ENCODE peak calls at places on chromosome 13, in six cellular contexts. One of them, this sample, is unnamed.

GRCh38 chr13:112161441-112162301 is 94.7 kb downstream of the SOX1 start:
- DNase-seq in ovary: no peak
- DNase-seq in fibroblast of pulmonary artery: no peak
- DNase-seq in WERI-Rb-1: no peak
- DNase-seq in stomach: no peak
- DNase-seq in AG04450: no peak
- DNase-seq in this sample: no peak

GRCh38 chr13:58953638-58954037 is 1210.1 kb downstream of the DIAPH3 start:
- DNase-seq in ovary: no peak
- DNase-seq in fibroblast of pulmonary artery: no peak
- DNase-seq in WERI-Rb-1: no peak
- DNase-seq in stomach: no peak
- DNase-seq in AG04450: no peak
- DNase-seq in this sample: peak

GRCh38 chr13:50524540-50524939 is 319.0 kb downstream of the DLEU7 start:
- DNase-seq in ovary: no peak
- DNase-seq in fibroblast of pulmonary artery: no peak
- DNase-seq in WERI-Rb-1: no peak
- DNase-seq in stomach: no peak
- DNase-seq in AG04450: no peak
- DNase-seq in this sample: no peak

GRCh38 chr13:67619987-67620386 is 389.9 kb upstream of the PCDH9 start:
- DNase-seq in ovary: no peak
- DNase-seq in fibroblast of pulmonary artery: no peak
- DNase-seq in WERI-Rb-1: no peak
- DNase-seq in stomach: no peak
- DNase-seq in AG04450: peak
- DNase-seq in this sample: peak

GRCh38 chr13:80000679-80001509 is 340.0 kb downstream of the SPRY2 start:
- DNase-seq in ovary: no peak
- DNase-seq in fibroblast of pulmonary artery: no peak
- DNase-seq in WERI-Rb-1: no peak
- DNase-seq in stomach: no peak
- DNase-seq in AG04450: no peak
- DNase-seq in this sample: no peak

GRCh38 chr13:106145997-106146864 is 389.2 kb downstream of the EFNB2 start:
- DNase-seq in ovary: no peak
- DNase-seq in fibroblast of pulmonary artery: no peak
- DNase-seq in WERI-Rb-1: no peak
- DNase-seq in stomach: no peak
- DNase-seq in AG04450: no peak
- DNase-seq in this sample: no peak

GRCh38 chr13:63463782-63464610 is 2048.3 kb upstream of the PCDH20 start:
- DNase-seq in ovary: no peak
- DNase-seq in fibroblast of pulmonary artery: no peak
- DNase-seq in WERI-Rb-1: no peak
- DNase-seq in stomach: no peak
- DNase-seq in AG04450: no peak
- DNase-seq in this sample: no peak

GRCh38 chr13:74966814-74967213 is 515.2 kb downstream of the TBC1D4 start:
- DNase-seq in ovary: no peak
- DNase-seq in fibroblast of pulmonary artery: peak
- DNase-seq in WERI-Rb-1: no peak
- DNase-seq in stomach: no peak
- DNase-seq in AG04450: no peak
- DNase-seq in this sample: no peak

GRCh38 chr13:24033527-24034302 is 126.8 kb upstream of the SPATA13 start:
- DNase-seq in ovary: no peak
- DNase-seq in fibroblast of pulmonary artery: peak
- DNase-seq in WERI-Rb-1: no peak
- DNase-seq in stomach: no peak
- DNase-seq in AG04450: peak
- DNase-seq in this sample: peak

GRCh38 chr13:40060318-40061007 is 405.0 kb downstream of the COG6 start:
- DNase-seq in ovary: peak
- DNase-seq in fibroblast of pulmonary artery: peak
- DNase-seq in WERI-Rb-1: no peak
- DNase-seq in stomach: peak
- DNase-seq in AG04450: no peak
- DNase-seq in this sample: peak

GRCh38 chr13:102903659-102904407 is 58.0 kb downstream of the ERCC5 start:
- DNase-seq in ovary: no peak
- DNase-seq in fibroblast of pulmonary artery: peak
- DNase-seq in WERI-Rb-1: no peak
- DNase-seq in stomach: no peak
- DNase-seq in AG04450: no peak
- DNase-seq in this sample: no peak

GRCh38 chr13:107069107-107069776 is 501.3 kb upstream of the ARGLU1 start:
- DNase-seq in ovary: no peak
- DNase-seq in fibroblast of pulmonary artery: no peak
- DNase-seq in WERI-Rb-1: no peak
- DNase-seq in stomach: no peak
- DNase-seq in AG04450: no peak
- DNase-seq in this sample: no peak

GRCh38 chr13:75596657-75597182 is 39.4 kb upstream of the LMO7 start:
- DNase-seq in ovary: no peak
- DNase-seq in fibroblast of pulmonary artery: no peak
- DNase-seq in WERI-Rb-1: no peak
- DNase-seq in stomach: no peak
- DNase-seq in AG04450: no peak
- DNase-seq in this sample: no peak

GRCh38 chr13:95536629-95537241 is 15.8 kb upstream of the CLDN10 start:
- DNase-seq in ovary: no peak
- DNase-seq in fibroblast of pulmonary artery: peak
- DNase-seq in WERI-Rb-1: no peak
- DNase-seq in stomach: no peak
- DNase-seq in AG04450: no peak
- DNase-seq in this sample: no peak

GRCh38 chr13:112651306-112651705 is 38.5 kb upstream of the ATP11A start:
- DNase-seq in ovary: no peak
- DNase-seq in fibroblast of pulmonary artery: peak
- DNase-seq in WERI-Rb-1: no peak
- DNase-seq in stomach: no peak
- DNase-seq in AG04450: no peak
- DNase-seq in this sample: no peak

GRCh38 chr13:100818706-100819105 is 144.1 kb upstream of the TMTC4 start:
- DNase-seq in ovary: no peak
- DNase-seq in fibroblast of pulmonary artery: no peak
- DNase-seq in WERI-Rb-1: no peak
- DNase-seq in stomach: peak
- DNase-seq in AG04450: no peak
- DNase-seq in this sample: no peak

GRCh38 chr13:80141114-80141849 is 199.6 kb downstream of the SPRY2 start:
- DNase-seq in ovary: peak
- DNase-seq in fibroblast of pulmonary artery: peak
- DNase-seq in WERI-Rb-1: no peak
- DNase-seq in stomach: peak
- DNase-seq in AG04450: peak
- DNase-seq in this sample: peak

GRCh38 chr13:27919934-27920676 is at the start of gene PDX1:
- DNase-seq in ovary: no peak
- DNase-seq in fibroblast of pulmonary artery: no peak
- DNase-seq in WERI-Rb-1: peak
- DNase-seq in stomach: peak
- DNase-seq in AG04450: no peak
- DNase-seq in this sample: no peak

DNA sequence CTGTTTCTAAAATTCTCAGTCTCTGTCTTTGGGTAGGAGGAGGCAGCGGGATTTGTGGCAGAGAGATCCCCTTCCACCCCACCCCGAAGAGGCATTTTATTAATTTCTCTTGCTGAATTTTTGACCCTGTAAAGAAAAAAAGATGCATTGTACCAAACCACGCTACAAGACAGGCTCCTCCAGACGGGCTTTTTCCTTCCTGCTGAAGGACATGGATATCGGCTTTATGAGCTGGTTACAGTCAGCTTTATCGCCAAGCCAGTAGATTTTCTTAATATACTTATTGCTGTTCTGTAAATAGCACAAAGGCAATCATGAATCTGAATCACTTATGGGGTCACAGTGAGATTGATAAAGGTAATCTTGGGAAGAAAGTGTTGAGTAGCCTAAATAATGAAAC is 24.5 kb downstream of the MBNL2 start:
- DNase-seq in ovary: no peak
- DNase-seq in fibroblast of pulmonary artery: no peak
- DNase-seq in WERI-Rb-1: no peak
- DNase-seq in stomach: no peak
- DNase-seq in AG04450: no peak
- DNase-seq in this sample: no peak
- H3K4me3 ChIP-seq in ovary: no peak
- H3K4me3 ChIP-seq in fibroblast of pulmonary artery: peak
- H3K4me3 ChIP-seq in WERI-Rb-1: no peak
- H3K4me3 ChIP-seq in stomach: peak
- H3K4me3 ChIP-seq in AG04450: peak
- H3K4me3 ChIP-seq in this sample: no peak

GRCh38 chr13:48252176-48252575 is 19.2 kb downstream of the ITM2B start:
- DNase-seq in ovary: no peak
- DNase-seq in fibroblast of pulmonary artery: no peak
- DNase-seq in WERI-Rb-1: no peak
- DNase-seq in stomach: no peak
- DNase-seq in AG04450: no peak
- DNase-seq in this sample: no peak
- H3K4me3 ChIP-seq in ovary: no peak
- H3K4me3 ChIP-seq in fibroblast of pulmonary artery: no peak
- H3K4me3 ChIP-seq in WERI-Rb-1: no peak
- H3K4me3 ChIP-seq in stomach: no peak
- H3K4me3 ChIP-seq in AG04450: no peak
- H3K4me3 ChIP-seq in this sample: no peak

DNA sequence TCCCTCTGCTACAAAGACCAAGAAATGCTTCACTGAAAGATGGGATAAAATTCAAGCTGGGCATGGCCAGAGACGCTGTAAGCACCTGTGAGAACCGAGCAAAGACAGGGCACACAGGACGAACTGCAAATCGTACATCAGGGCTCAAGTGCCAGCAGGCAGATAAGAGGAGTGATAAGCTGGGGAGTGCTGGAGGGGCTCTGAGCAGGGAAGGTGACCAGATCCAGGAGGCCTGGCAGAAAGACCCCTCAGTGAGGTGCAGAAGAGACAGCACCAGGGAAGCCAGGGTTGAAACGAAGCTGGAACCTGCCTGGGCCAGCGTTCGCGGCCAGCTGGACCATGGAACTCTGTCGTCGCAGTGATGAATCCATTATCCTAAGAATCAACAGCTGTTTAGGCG is 10.2 kb downstream of the RAB20 start:
- DNase-seq in ovary: no peak
- DNase-seq in fibroblast of pulmonary artery: no peak
- DNase-seq in WERI-Rb-1: no peak
- DNase-seq in stomach: no peak
- DNase-seq in AG04450: no peak
- DNase-seq in this sample: no peak
- H3K4me3 ChIP-seq in ovary: no peak
- H3K4me3 ChIP-seq in fibroblast of pulmonary artery: no peak
- H3K4me3 ChIP-seq in WERI-Rb-1: no peak
- H3K4me3 ChIP-seq in stomach: no peak
- H3K4me3 ChIP-seq in AG04450: no peak
- H3K4me3 ChIP-seq in this sample: no peak

GRCh38 chr13:53343345-53343744 is 314.7 kb downstream of the OLFM4 start:
- DNase-seq in ovary: no peak
- DNase-seq in fibroblast of pulmonary artery: no peak
- DNase-seq in WERI-Rb-1: no peak
- DNase-seq in stomach: no peak
- DNase-seq in AG04450: no peak
- DNase-seq in this sample: no peak
- H3K4me3 ChIP-seq in ovary: no peak
- H3K4me3 ChIP-seq in fibroblast of pulmonary artery: no peak
- H3K4me3 ChIP-seq in WERI-Rb-1: no peak
- H3K4me3 ChIP-seq in stomach: no peak
- H3K4me3 ChIP-seq in AG04450: no peak
- H3K4me3 ChIP-seq in this sample: no peak

DNA sequence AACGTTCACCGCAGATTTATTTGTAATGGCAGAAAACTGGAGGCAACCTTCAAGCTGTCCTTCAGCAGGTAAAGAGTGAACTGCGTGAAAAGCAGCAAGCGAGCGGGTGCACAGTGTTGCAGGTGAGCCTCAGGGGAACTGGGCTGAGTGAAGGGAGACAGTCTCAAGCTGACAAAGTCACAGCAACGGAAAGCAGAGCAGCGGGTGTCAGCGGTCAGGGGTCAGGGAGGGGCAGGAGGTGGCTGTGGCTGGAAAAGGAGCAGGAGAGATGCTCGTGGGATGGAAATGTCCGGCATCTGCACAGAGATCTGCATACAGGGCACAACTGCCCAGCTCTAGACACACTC is 8.5 kb upstream of the RASA3 start:
- DNase-seq in ovary: no peak
- DNase-seq in fibroblast of pulmonary artery: no peak
- DNase-seq in WERI-Rb-1: no peak
- DNase-seq in stomach: no peak
- DNase-seq in AG04450: no peak
- DNase-seq in this sample: no peak
- H3K4me3 ChIP-seq in ovary: no peak
- H3K4me3 ChIP-seq in fibroblast of pulmonary artery: no peak
- H3K4me3 ChIP-seq in WERI-Rb-1: no peak
- H3K4me3 ChIP-seq in stomach: no peak
- H3K4me3 ChIP-seq in AG04450: no peak
- H3K4me3 ChIP-seq in this sample: no peak

DNA sequence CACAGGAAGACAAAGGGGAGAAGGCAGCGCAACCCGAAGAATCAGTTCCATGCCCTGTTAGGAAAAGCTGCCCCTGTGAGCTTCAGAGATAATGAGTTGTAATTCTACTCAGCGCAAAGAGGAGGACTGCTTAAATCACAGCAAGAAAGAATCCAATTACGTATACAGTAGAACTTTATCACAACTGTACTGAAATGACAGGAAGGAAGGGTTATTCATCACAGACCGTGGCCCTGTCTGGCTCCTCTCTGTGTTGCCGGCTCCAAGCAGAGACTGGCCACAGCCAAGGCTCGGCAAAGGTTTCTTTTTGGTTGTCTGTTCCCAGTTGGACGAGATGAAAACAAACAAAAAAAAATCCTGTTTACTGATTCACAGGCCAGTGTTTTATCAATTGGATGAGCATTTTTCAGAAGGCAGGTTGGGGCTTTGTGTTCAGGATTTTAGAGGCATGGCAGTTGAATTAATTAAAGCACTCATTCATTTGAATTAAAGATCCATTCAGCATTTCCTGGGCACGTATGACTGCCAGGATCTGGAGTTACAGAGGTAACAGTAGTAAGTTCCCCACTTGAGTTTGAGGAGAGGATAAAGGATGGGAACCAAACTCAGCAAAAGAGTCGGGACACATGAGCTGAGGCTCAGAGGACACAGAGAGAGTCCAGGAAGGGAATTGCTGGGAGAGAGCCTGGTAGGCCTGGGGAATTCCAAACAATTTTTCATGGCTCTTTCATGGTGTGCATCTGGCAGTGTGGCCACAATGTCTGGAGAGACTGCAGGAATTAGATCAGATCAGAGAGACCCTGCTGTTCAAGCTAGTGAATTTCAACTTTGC is 341.0 kb downstream of the DNAJC15 start:
- DNase-seq in ovary: no peak
- DNase-seq in fibroblast of pulmonary artery: peak
- DNase-seq in WERI-Rb-1: no peak
- DNase-seq in stomach: no peak
- DNase-seq in AG04450: peak
- DNase-seq in this sample: peak
- H3K4me3 ChIP-seq in ovary: peak
- H3K4me3 ChIP-seq in fibroblast of pulmonary artery: peak
- H3K4me3 ChIP-seq in WERI-Rb-1: no peak
- H3K4me3 ChIP-seq in stomach: no peak
- H3K4me3 ChIP-seq in AG04450: peak
- H3K4me3 ChIP-seq in this sample: no peak